ENCODE peak calls at places on chromosomes 4 and X, in nine cellular contexts. One of them, this sample, is unnamed.

GRCh38 chr4:83285022-83285387 is 407 bp upstream of the COQ2 start:
- DNase-seq in T1000: peak
- DNase-seq in effector memory CD8-positive, alpha-beta T cell: peak
- DNase-seq in smooth muscle cell of the brain vasculature: no peak
- DNase-seq in mesothelial cell of epicardium: no peak
- DNase-seq in GM12864: no peak
- DNase-seq in WERI-Rb-1: no peak
- DNase-seq in GM12865: peak
- DNase-seq in PC-3: peak
- DNase-seq in this sample: peak

GRCh38 chr4:184282251-184282713 is 64.6 kb upstream of the ENPP6 start:
- DNase-seq in T1000: no peak
- DNase-seq in effector memory CD8-positive, alpha-beta T cell: peak
- DNase-seq in smooth muscle cell of the brain vasculature: no peak
- DNase-seq in mesothelial cell of epicardium: no peak
- DNase-seq in GM12864: no peak
- DNase-seq in WERI-Rb-1: no peak
- DNase-seq in GM12865: peak
- DNase-seq in PC-3: no peak
- DNase-seq in this sample: peak

GRCh38 chr4:40550900-40551546 is 78.6 kb downstream of the RBM47 start:
- DNase-seq in T1000: no peak
- DNase-seq in effector memory CD8-positive, alpha-beta T cell: no peak
- DNase-seq in smooth muscle cell of the brain vasculature: no peak
- DNase-seq in mesothelial cell of epicardium: no peak
- DNase-seq in GM12864: peak
- DNase-seq in WERI-Rb-1: peak
- DNase-seq in GM12865: peak
- DNase-seq in PC-3: peak
- DNase-seq in this sample: peak

GRCh38 chr4:26342328-26343040 is 21.7 kb downstream of the RBPJ start:
- DNase-seq in T1000: no peak
- DNase-seq in effector memory CD8-positive, alpha-beta T cell: no peak
- DNase-seq in smooth muscle cell of the brain vasculature: no peak
- DNase-seq in mesothelial cell of epicardium: no peak
- DNase-seq in GM12864: no peak
- DNase-seq in WERI-Rb-1: no peak
- DNase-seq in GM12865: no peak
- DNase-seq in PC-3: peak
- DNase-seq in this sample: no peak

GRCh38 chr4:183286590-183287308 is 33.3 kb downstream of the CLDN22 start:
- DNase-seq in T1000: no peak
- DNase-seq in effector memory CD8-positive, alpha-beta T cell: no peak
- DNase-seq in smooth muscle cell of the brain vasculature: no peak
- DNase-seq in mesothelial cell of epicardium: no peak
- DNase-seq in GM12864: no peak
- DNase-seq in WERI-Rb-1: no peak
- DNase-seq in GM12865: no peak
- DNase-seq in PC-3: no peak
- DNase-seq in this sample: no peak

GRCh38 chrX:126723881-126724280 is 95.6 kb upstream of the PRR32 start:
- DNase-seq in T1000: no peak
- DNase-seq in effector memory CD8-positive, alpha-beta T cell: no peak
- DNase-seq in smooth muscle cell of the brain vasculature: no peak
- DNase-seq in mesothelial cell of epicardium: no peak
- DNase-seq in GM12864: no peak
- DNase-seq in WERI-Rb-1: no peak
- DNase-seq in GM12865: no peak
- DNase-seq in PC-3: no peak
- DNase-seq in this sample: no peak

GRCh38 chrX:40389555-40389954 is 191.2 kb upstream of the ATP6AP2 start:
- DNase-seq in T1000: no peak
- DNase-seq in effector memory CD8-positive, alpha-beta T cell: no peak
- DNase-seq in smooth muscle cell of the brain vasculature: no peak
- DNase-seq in mesothelial cell of epicardium: no peak
- DNase-seq in GM12864: no peak
- DNase-seq in WERI-Rb-1: no peak
- DNase-seq in GM12865: no peak
- DNase-seq in PC-3: no peak
- DNase-seq in this sample: no peak

GRCh38 chr4:73021634-73022033 is 47.9 kb downstream of the COX18 start:
- DNase-seq in T1000: no peak
- DNase-seq in effector memory CD8-positive, alpha-beta T cell: no peak
- DNase-seq in smooth muscle cell of the brain vasculature: peak
- DNase-seq in mesothelial cell of epicardium: no peak
- DNase-seq in GM12864: peak
- DNase-seq in WERI-Rb-1: no peak
- DNase-seq in GM12865: peak
- DNase-seq in PC-3: peak
- DNase-seq in this sample: peak

GRCh38 chr4:12729384-12729783 is 754.8 kb downstream of the RAB28 start:
- DNase-seq in T1000: no peak
- DNase-seq in effector memory CD8-positive, alpha-beta T cell: no peak
- DNase-seq in smooth muscle cell of the brain vasculature: no peak
- DNase-seq in mesothelial cell of epicardium: no peak
- DNase-seq in GM12864: no peak
- DNase-seq in WERI-Rb-1: no peak
- DNase-seq in GM12865: peak
- DNase-seq in PC-3: peak
- DNase-seq in this sample: peak

GRCh38 chr4:15322016-15322415 is 105.8 kb upstream of the C1QTNF7 start:
- DNase-seq in T1000: no peak
- DNase-seq in effector memory CD8-positive, alpha-beta T cell: no peak
- DNase-seq in smooth muscle cell of the brain vasculature: no peak
- DNase-seq in mesothelial cell of epicardium: no peak
- DNase-seq in GM12864: no peak
- DNase-seq in WERI-Rb-1: no peak
- DNase-seq in GM12865: no peak
- DNase-seq in PC-3: no peak
- DNase-seq in this sample: no peak

GRCh38 chr4:108965031-108965430 is 202.2 kb upstream of the ETNPPL start:
- DNase-seq in T1000: no peak
- DNase-seq in effector memory CD8-positive, alpha-beta T cell: no peak
- DNase-seq in smooth muscle cell of the brain vasculature: no peak
- DNase-seq in mesothelial cell of epicardium: no peak
- DNase-seq in GM12864: no peak
- DNase-seq in WERI-Rb-1: no peak
- DNase-seq in GM12865: no peak
- DNase-seq in PC-3: no peak
- DNase-seq in this sample: no peak

GRCh38 chrX:31227250-31227649 is 155.4 kb upstream of the FTHL17 start:
- DNase-seq in T1000: no peak
- DNase-seq in effector memory CD8-positive, alpha-beta T cell: no peak
- DNase-seq in smooth muscle cell of the brain vasculature: no peak
- DNase-seq in mesothelial cell of epicardium: no peak
- DNase-seq in GM12864: no peak
- DNase-seq in WERI-Rb-1: no peak
- DNase-seq in GM12865: no peak
- DNase-seq in PC-3: no peak
- DNase-seq in this sample: no peak

GRCh38 chr4:1693131-1693896 is 9.2 kb upstream of the FAM53A start:
- DNase-seq in T1000: peak
- DNase-seq in effector memory CD8-positive, alpha-beta T cell: peak
- DNase-seq in smooth muscle cell of the brain vasculature: peak
- DNase-seq in mesothelial cell of epicardium: peak
- DNase-seq in GM12864: no peak
- DNase-seq in WERI-Rb-1: peak
- DNase-seq in GM12865: peak
- DNase-seq in PC-3: peak
- DNase-seq in this sample: peak

GRCh38 chr4:73828945-73829344 is 7.5 kb upstream of the CXCL6 start:
- DNase-seq in T1000: no peak
- DNase-seq in effector memory CD8-positive, alpha-beta T cell: no peak
- DNase-seq in smooth muscle cell of the brain vasculature: no peak
- DNase-seq in mesothelial cell of epicardium: no peak
- DNase-seq in GM12864: no peak
- DNase-seq in WERI-Rb-1: no peak
- DNase-seq in GM12865: no peak
- DNase-seq in PC-3: no peak
- DNase-seq in this sample: no peak

GRCh38 chrX:105191878-105192277 is 28.6 kb downstream of the TEX13A start:
- DNase-seq in T1000: no peak
- DNase-seq in effector memory CD8-positive, alpha-beta T cell: no peak
- DNase-seq in smooth muscle cell of the brain vasculature: no peak
- DNase-seq in mesothelial cell of epicardium: no peak
- DNase-seq in GM12864: no peak
- DNase-seq in WERI-Rb-1: peak
- DNase-seq in GM12865: peak
- DNase-seq in PC-3: peak
- DNase-seq in this sample: peak

GRCh38 chr4:53629296-53629695 is 38.0 kb upstream of the LNX1 start:
- DNase-seq in T1000: no peak
- DNase-seq in effector memory CD8-positive, alpha-beta T cell: no peak
- DNase-seq in smooth muscle cell of the brain vasculature: no peak
- DNase-seq in mesothelial cell of epicardium: no peak
- DNase-seq in GM12864: no peak
- DNase-seq in WERI-Rb-1: no peak
- DNase-seq in GM12865: no peak
- DNase-seq in PC-3: no peak
- DNase-seq in this sample: no peak

GRCh38 chrX:103498786-103499185 is 20.5 kb downstream of the RAB40A start:
- DNase-seq in T1000: no peak
- DNase-seq in effector memory CD8-positive, alpha-beta T cell: no peak
- DNase-seq in smooth muscle cell of the brain vasculature: no peak
- DNase-seq in mesothelial cell of epicardium: no peak
- DNase-seq in GM12864: no peak
- DNase-seq in WERI-Rb-1: no peak
- DNase-seq in GM12865: no peak
- DNase-seq in PC-3: no peak
- DNase-seq in this sample: no peak

GRCh38 chrX:153454901-153455550 is 9.2 kb upstream of the TREX2 start:
- DNase-seq in T1000: no peak
- DNase-seq in effector memory CD8-positive, alpha-beta T cell: no peak
- DNase-seq in smooth muscle cell of the brain vasculature: no peak
- DNase-seq in mesothelial cell of epicardium: no peak
- DNase-seq in GM12864: no peak
- DNase-seq in WERI-Rb-1: no peak
- DNase-seq in GM12865: no peak
- DNase-seq in PC-3: no peak
- DNase-seq in this sample: no peak

GRCh38 chr4:38184404-38184803 is 224.2 kb downstream of the PTTG2 start:
- DNase-seq in T1000: no peak
- DNase-seq in effector memory CD8-positive, alpha-beta T cell: no peak
- DNase-seq in smooth muscle cell of the brain vasculature: no peak
- DNase-seq in mesothelial cell of epicardium: no peak
- DNase-seq in GM12864: no peak
- DNase-seq in WERI-Rb-1: no peak
- DNase-seq in GM12865: peak
- DNase-seq in PC-3: peak
- DNase-seq in this sample: peak

GRCh38 chr4:32858971-32859370 is 2138.8 kb downstream of the PCDH7 start:
- DNase-seq in T1000: peak
- DNase-seq in effector memory CD8-positive, alpha-beta T cell: no peak
- DNase-seq in smooth muscle cell of the brain vasculature: no peak
- DNase-seq in mesothelial cell of epicardium: no peak
- DNase-seq in GM12864: no peak
- DNase-seq in WERI-Rb-1: no peak
- DNase-seq in GM12865: no peak
- DNase-seq in PC-3: peak
- DNase-seq in this sample: no peak

GRCh38 chrX:69238153-69238959 is 73.1 kb upstream of the PJA1 start:
- DNase-seq in T1000: no peak
- DNase-seq in effector memory CD8-positive, alpha-beta T cell: no peak
- DNase-seq in smooth muscle cell of the brain vasculature: no peak
- DNase-seq in mesothelial cell of epicardium: no peak
- DNase-seq in GM12864: no peak
- DNase-seq in WERI-Rb-1: no peak
- DNase-seq in GM12865: no peak
- DNase-seq in PC-3: no peak
- DNase-seq in this sample: no peak

GRCh38 chr4:152243890-152244595 is 291.8 kb downstream of the FBXW7 start:
- DNase-seq in T1000: no peak
- DNase-seq in effector memory CD8-positive, alpha-beta T cell: no peak
- DNase-seq in smooth muscle cell of the brain vasculature: no peak
- DNase-seq in mesothelial cell of epicardium: no peak
- DNase-seq in GM12864: no peak
- DNase-seq in WERI-Rb-1: no peak
- DNase-seq in GM12865: no peak
- DNase-seq in PC-3: no peak
- DNase-seq in this sample: no peak

GRCh38 chrX:39816871-39817731 is 280.7 kb downstream of the BCOR start:
- DNase-seq in T1000: no peak
- DNase-seq in effector memory CD8-positive, alpha-beta T cell: no peak
- DNase-seq in smooth muscle cell of the brain vasculature: no peak
- DNase-seq in mesothelial cell of epicardium: no peak
- DNase-seq in GM12864: no peak
- DNase-seq in WERI-Rb-1: no peak
- DNase-seq in GM12865: no peak
- DNase-seq in PC-3: no peak
- DNase-seq in this sample: peak

GRCh38 chr4:2390780-2391490 is 27.5 kb downstream of the ZFYVE28 start:
- DNase-seq in T1000: no peak
- DNase-seq in effector memory CD8-positive, alpha-beta T cell: no peak
- DNase-seq in smooth muscle cell of the brain vasculature: no peak
- DNase-seq in mesothelial cell of epicardium: no peak
- DNase-seq in GM12864: no peak
- DNase-seq in WERI-Rb-1: no peak
- DNase-seq in GM12865: no peak
- DNase-seq in PC-3: no peak
- DNase-seq in this sample: no peak

GRCh38 chrX:149151805-149152757 is 353.0 kb downstream of the IDS start:
- DNase-seq in T1000: peak
- DNase-seq in effector memory CD8-positive, alpha-beta T cell: no peak
- DNase-seq in smooth muscle cell of the brain vasculature: peak
- DNase-seq in mesothelial cell of epicardium: no peak
- DNase-seq in GM12864: no peak
- DNase-seq in WERI-Rb-1: no peak
- DNase-seq in GM12865: peak
- DNase-seq in PC-3: no peak
- DNase-seq in this sample: peak

GRCh38 chr4:90441770-90442169 is 314.6 kb downstream of the CCSER1 start:
- DNase-seq in T1000: no peak
- DNase-seq in effector memory CD8-positive, alpha-beta T cell: no peak
- DNase-seq in smooth muscle cell of the brain vasculature: no peak
- DNase-seq in mesothelial cell of epicardium: no peak
- DNase-seq in GM12864: no peak
- DNase-seq in WERI-Rb-1: no peak
- DNase-seq in GM12865: no peak
- DNase-seq in PC-3: peak
- DNase-seq in this sample: no peak

GRCh38 chr4:74932832-74933561 is at the start of gene PARM1:
- DNase-seq in T1000: peak
- DNase-seq in effector memory CD8-positive, alpha-beta T cell: no peak
- DNase-seq in smooth muscle cell of the brain vasculature: peak
- DNase-seq in mesothelial cell of epicardium: peak
- DNase-seq in GM12864: peak
- DNase-seq in WERI-Rb-1: peak
- DNase-seq in GM12865: peak
- DNase-seq in PC-3: peak
- DNase-seq in this sample: peak

GRCh38 chr4:126708716-126709115 is 924.0 kb upstream of the INTU start:
- DNase-seq in T1000: no peak
- DNase-seq in effector memory CD8-positive, alpha-beta T cell: no peak
- DNase-seq in smooth muscle cell of the brain vasculature: no peak
- DNase-seq in mesothelial cell of epicardium: no peak
- DNase-seq in GM12864: no peak
- DNase-seq in WERI-Rb-1: no peak
- DNase-seq in GM12865: no peak
- DNase-seq in PC-3: no peak
- DNase-seq in this sample: peak

GRCh38 chr4:152316969-152317368 is 218.9 kb downstream of the FBXW7 start:
- DNase-seq in T1000: no peak
- DNase-seq in effector memory CD8-positive, alpha-beta T cell: no peak
- DNase-seq in smooth muscle cell of the brain vasculature: peak
- DNase-seq in mesothelial cell of epicardium: no peak
- DNase-seq in GM12864: no peak
- DNase-seq in WERI-Rb-1: no peak
- DNase-seq in GM12865: no peak
- DNase-seq in PC-3: no peak
- DNase-seq in this sample: no peak

GRCh38 chrX:137031517-137032377 is 2.0 kb downstream of the GPR101 start:
- DNase-seq in T1000: no peak
- DNase-seq in effector memory CD8-positive, alpha-beta T cell: peak
- DNase-seq in smooth muscle cell of the brain vasculature: no peak
- DNase-seq in mesothelial cell of epicardium: no peak
- DNase-seq in GM12864: peak
- DNase-seq in WERI-Rb-1: peak
- DNase-seq in GM12865: peak
- DNase-seq in PC-3: peak
- DNase-seq in this sample: peak

This sample was measured in mesendoderm.